ENCODE peak calls at places on chromosomes 4 and X, in seven cellular contexts. R is ascending aorta, P is stomach, E is glutamatergic neuron, D is osteocyte, N is mesothelial cell of epicardium, Q is mucosa of descending colon. L is an unnamed sample.

GRCh38 chrX:21996872-21997271 is 35.3 kb upstream of the PHEX start:
- DNase-seq in R (no peak), P (no peak), E (no peak), D (no peak), N (no peak), Q (no peak), L (peak; percentile 1)

GRCh38 chr4:179836179-179837075 is 2394.2 kb upstream of the AGA start:
- DNase-seq in R (no peak), P (no peak), E (no peak), D (no peak), N (no peak), Q (no peak), L (no peak)

GRCh38 chr4:38728651-38729141 is 54.1 kb downstream of the TLR10 start:
- DNase-seq in R (no peak), P (peak; percentile 74), E (no peak), D (peak; percentile 63), N (no peak), Q (peak; percentile 84), L (peak; percentile 80)

GRCh38 chr4:88033309-88033708 is 25.9 kb downstream of the PKD2 start:
- DNase-seq in R (no peak), P (peak; percentile 31), E (no peak), D (no peak), N (no peak), Q (no peak), L (peak; percentile 42)

GRCh38 chr4:98510757-98511517 is 147.5 kb downstream of the TSPAN5 start:
- DNase-seq in R (no peak), P (no peak), E (no peak), D (no peak), N (no peak), Q (no peak), L (no peak)

GRCh38 chr4:159292137-159292896 is 189.4 kb downstream of the RAPGEF2 start:
- DNase-seq in R (no peak), P (no peak), E (no peak), D (no peak), N (no peak), Q (no peak), L (no peak)

GRCh38 chr4:183621875-183622274 is 37.1 kb downstream of the RWDD4 start:
- DNase-seq in R (no peak), P (no peak), E (no peak), D (no peak), N (no peak), Q (no peak), L (no peak)

GRCh38 chrX:19350831-19351447 is 7.2 kb downstream of the PDHA1 start:
- DNase-seq in R (no peak), P (no peak), E (no peak), D (no peak), N (no peak), Q (no peak), L (no peak)

GRCh38 chrX:95071052-95071451 is 1397.0 kb downstream of the FAM133A start:
- DNase-seq in R (no peak), P (no peak), E (no peak), D (no peak), N (no peak), Q (no peak), L (no peak)

GRCh38 chrX:3550871-3551270 is 162.6 kb downstream of the PRKX start:
- DNase-seq in R (no peak), P (no peak), E (no peak), D (no peak), N (no peak), Q (no peak), L (no peak)

GRCh38 chr4:150209140-150209829 is 131.0 kb downstream of the DCLK2 start:
- DNase-seq in R (no peak), P (peak; percentile 59), E (peak; percentile 59), D (no peak), N (no peak), Q (peak; percentile 74), L (peak; percentile 66)
- TF ChIP-seq CTCF in R (peak; percentile 46), P (peak; percentile 35), E (peak; percentile 49), D (peak; percentile 57), N (peak; percentile 49), Q (peak; percentile 29), L (no peak)

GRCh38 chrX:153921070-153921469 is 5.0 kb downstream of the ARHGAP4 start:
- DNase-seq in R (no peak), P (no peak), E (no peak), D (no peak), N (no peak), Q (no peak), L (no peak)

GRCh38 chrX:153919281-153919680 is 6.8 kb downstream of the ARHGAP4 start:
- DNase-seq in R (no peak), P (no peak), E (no peak), D (no peak), N (no peak), Q (no peak), L (no peak)

GRCh38 chrX:153921511-153922285 is 4.4 kb downstream of the ARHGAP4 start:
- DNase-seq in R (no peak), P (no peak), E (peak; percentile 44), D (no peak), N (no peak), Q (no peak), L (no peak)

GRCh38 chrX:153920546-153920945 is 5.5 kb downstream of the ARHGAP4 start:
- DNase-seq in R (no peak), P (no peak), E (no peak), D (no peak), N (no peak), Q (no peak), L (no peak)

DNA sequence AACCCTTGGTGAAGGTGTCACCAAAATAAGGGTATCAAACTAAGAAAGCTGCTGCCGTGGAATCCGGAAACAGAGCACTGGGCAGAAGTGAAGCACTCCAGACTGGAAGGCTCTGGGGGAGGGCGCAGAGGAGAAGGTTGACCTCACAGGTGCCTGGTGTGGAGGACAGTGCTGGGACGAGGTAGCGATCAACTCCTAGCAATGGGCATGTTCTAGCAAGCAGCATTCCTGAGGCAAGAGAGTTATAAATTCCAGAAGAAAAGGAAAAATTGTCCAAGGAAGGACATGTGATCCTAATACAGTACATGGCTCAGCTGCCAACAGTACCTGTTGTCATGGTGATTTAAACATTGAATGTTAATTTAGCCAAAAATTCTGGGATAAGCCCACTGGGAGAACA is 8.2 kb downstream of the ARHGAP4 start:
- DNase-seq in R (no peak), P (no peak), E (no peak), D (no peak), N (no peak), Q (no peak), L (no peak)
- TF ChIP-seq CTCF in R (no peak), P (no peak), E (no peak), D (no peak), N (no peak), Q (no peak), L (no peak)

GRCh38 chr4:82851902-82852750 is 38.8 kb downstream of the SEC31A start:
- DNase-seq in R (no peak), P (no peak), E (no peak), D (no peak), N (no peak), Q (no peak), L (no peak)
- TF ChIP-seq CTCF in R (peak; percentile 15), P (peak; percentile 17), E (no peak), D (peak; percentile 47), N (peak; percentile 16), Q (no peak), L (no peak)

GRCh38 chr4:6549445-6549844 is 25.5 kb upstream of the MAN2B2 start:
- DNase-seq in R (no peak), P (no peak), E (no peak), D (no peak), N (no peak), Q (no peak), L (no peak)
- TF ChIP-seq CTCF in R (no peak), P (no peak), E (no peak), D (no peak), N (no peak), Q (no peak), L (no peak)

GRCh38 chr4:121273191-121273590 is 107.6 kb downstream of the QRFPR start:
- DNase-seq in R (no peak), P (no peak), E (no peak), D (no peak), N (no peak), Q (no peak), L (no peak)

GRCh38 chr4:121283319-121283718 is 97.5 kb downstream of the QRFPR start:
- DNase-seq in R (no peak), P (no peak), E (no peak), D (no peak), N (no peak), Q (no peak), L (no peak)

GRCh38 chr4:121278811-121279368 is 101.9 kb downstream of the QRFPR start:
- DNase-seq in R (no peak), P (no peak), E (no peak), D (no peak), N (no peak), Q (no peak), L (no peak)

GRCh38 chr4:121272526-121272925 is 108.3 kb downstream of the QRFPR start:
- DNase-seq in R (no peak), P (no peak), E (no peak), D (no peak), N (no peak), Q (no peak), L (no peak)

GRCh38 chr4:121277194-121278105 is 103.4 kb downstream of the QRFPR start:
- DNase-seq in R (no peak), P (no peak), E (no peak), D (no peak), N (no peak), Q (no peak), L (peak; percentile 14)
- TF ChIP-seq CTCF in R (no peak), P (no peak), E (peak; percentile 33), D (no peak), N (no peak), Q (peak; percentile 16), L (no peak)

DNA sequence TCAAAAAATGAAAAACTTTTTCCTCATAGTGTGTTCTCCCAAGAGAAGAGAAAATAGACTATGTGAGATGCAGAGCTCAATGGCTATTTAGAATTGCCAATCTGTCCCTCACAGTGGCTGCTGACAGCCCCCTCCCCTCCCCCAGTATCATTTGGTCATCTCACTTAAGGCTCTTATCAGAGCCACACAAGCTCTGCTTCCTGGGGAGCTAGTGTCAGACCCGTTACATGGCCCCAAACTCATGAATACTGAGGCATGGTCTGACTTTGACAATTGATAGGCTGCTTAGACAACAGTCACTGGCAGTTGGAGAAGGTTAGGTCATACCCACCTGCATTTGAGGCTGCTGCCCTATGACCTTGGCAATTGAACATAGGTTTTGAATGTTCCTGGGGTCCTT is 15.3 kb downstream of the RNF150 start:
- DNase-seq in R (no peak), P (no peak), E (no peak), D (no peak), N (no peak), Q (no peak), L (no peak)
- TF ChIP-seq CTCF in R (no peak), P (no peak), E (no peak), D (no peak), N (no peak), Q (no peak), L (no peak)

GRCh38 chrX:100609591-100609990 is 24.9 kb downstream of the TNMD start:
- DNase-seq in R (no peak), P (no peak), E (no peak), D (no peak), N (no peak), Q (no peak), L (no peak)

GRCh38 chrX:100611951-100612350 is 24.7 kb downstream of the TSPAN6 start:
- DNase-seq in R (no peak), P (no peak), E (no peak), D (no peak), N (no peak), Q (no peak), L (no peak)

GRCh38 chrX:100615015-100615414 is 21.6 kb downstream of the TSPAN6 start:
- DNase-seq in R (no peak), P (no peak), E (no peak), D (no peak), N (no peak), Q (no peak), L (peak; percentile 46)
- TF ChIP-seq CTCF in R (no peak), P (no peak), E (peak; percentile 41), D (peak; percentile 64), N (peak; percentile 56), Q (no peak), L (peak; percentile 25)